ENCODE peak calls at places on chromosomes 6 and 20, in nine cellular contexts. B is epithelial cell of proximal tubule; V is Peyer's patch; O is CD4-positive, alpha-beta T cell; Z is cardiac muscle cell; D is Calu3; U is WTC11; M is OCI-LY7; G is IMR-90. E is an unnamed sample.

GRCh38 chr6:56551409-56552120 is 91.1 kb downstream of the DST start:
- DNase-seq in B (no peak), V (no peak), O (no peak), Z (no peak), D (no peak), U (no peak), M (no peak), G (no peak), E (no peak)

GRCh38 chr6:102660288-102660687 is 1266.8 kb downstream of the GRIK2 start:
- DNase-seq in B (no peak), V (no peak), O (no peak), Z (no peak), D (no peak), U (no peak), M (no peak), G (no peak), E (peak)

GRCh38 chr20:24892522-24892921 is 56.5 kb upstream of the CST7 start:
- DNase-seq in B (no peak), V (no peak), O (no peak), Z (no peak), D (no peak), U (no peak), M (no peak), G (no peak), E (no peak)

GRCh38 chr20:9534025-9534424 is 19.6 kb downstream of the LAMP5 start:
- DNase-seq in B (no peak), V (no peak), O (no peak), Z (no peak), D (no peak), U (no peak), M (no peak), G (no peak), E (no peak)

GRCh38 chr6:117917176-117917575 is 10.1 kb downstream of the SLC35F1 start:
- DNase-seq in B (no peak), V (no peak), O (no peak), Z (no peak), D (no peak), U (no peak), M (no peak), G (no peak), E (no peak)

GRCh38 chr6:35258858-35259193 is 709 bp upstream of the ZNF76 start:
- DNase-seq in B (peak), V (no peak), O (peak), Z (peak), D (peak), U (no peak), M (no peak), G (peak), E (peak)

GRCh38 chr6:104575536-104575935 is 284.2 kb downstream of the HACE1 start:
- DNase-seq in B (no peak), V (no peak), O (no peak), Z (no peak), D (no peak), U (no peak), M (no peak), G (no peak), E (no peak)

GRCh38 chr6:5167501-5167900 is 82.4 kb downstream of the PPP1R3G start:
- DNase-seq in B (no peak), V (no peak), O (no peak), Z (no peak), D (no peak), U (no peak), M (no peak), G (peak), E (no peak)

GRCh38 chr6:47413752-47414516 is 63.7 kb upstream of the CD2AP start:
- DNase-seq in B (no peak), V (no peak), O (peak), Z (peak), D (no peak), U (no peak), M (peak), G (peak), E (no peak)

GRCh38 chr6:107690864-107691661 is 133.1 kb downstream of the SCML4 start:
- DNase-seq in B (no peak), V (no peak), O (no peak), Z (peak), D (no peak), U (no peak), M (no peak), G (peak), E (no peak)

GRCh38 chr6:162728177-162728571 is 400 bp downstream of the PACRG start:
- DNase-seq in B (no peak), V (no peak), O (no peak), Z (no peak), D (no peak), U (no peak), M (no peak), G (no peak), E (no peak)

GRCh38 chr6:150229775-150230561 is 87.1 kb downstream of the PPP1R14C start:
- DNase-seq in B (peak), V (no peak), O (no peak), Z (no peak), D (no peak), U (no peak), M (no peak), G (peak), E (no peak)

GRCh38 chr6:74731921-74732320 is 473.9 kb downstream of the COL12A1 start:
- DNase-seq in B (no peak), V (no peak), O (no peak), Z (peak), D (no peak), U (no peak), M (no peak), G (peak), E (no peak)

GRCh38 chr20:32792316-32792715 is 27.4 kb upstream of the MAPRE1 start:
- DNase-seq in B (no peak), V (no peak), O (peak), Z (peak), D (peak), U (no peak), M (no peak), G (peak), E (no peak)

GRCh38 chr6:31587791-31588777 is 2.0 kb downstream of the LST1 start:
- DNase-seq in B (no peak), V (no peak), O (no peak), Z (no peak), D (no peak), U (no peak), M (no peak), G (no peak), E (no peak)

GRCh38 chr6:89745728-89746127 is 73.9 kb downstream of the MDN1 start:
- DNase-seq in B (no peak), V (no peak), O (no peak), Z (no peak), D (no peak), U (no peak), M (no peak), G (peak), E (no peak)

GRCh38 chr6:169838291-169839028 is 87.0 kb downstream of the ERMARD start:
- DNase-seq in B (no peak), V (peak), O (no peak), Z (no peak), D (no peak), U (no peak), M (no peak), G (no peak), E (no peak)

GRCh38 chr6:32177182-32177787 is 920 bp upstream of the RNF5 start:
- DNase-seq in B (no peak), V (no peak), O (peak), Z (no peak), D (peak), U (peak), M (no peak), G (no peak), E (no peak)

GRCh38 chr20:14295238-14295637 is 42.2 kb downstream of the FLRT3 start:
- DNase-seq in B (no peak), V (no peak), O (no peak), Z (no peak), D (peak), U (no peak), M (no peak), G (no peak), E (no peak)

GRCh38 chr20:10674684-10675455 is 1.1 kb upstream of the JAG1 start:
- DNase-seq in B (no peak), V (peak), O (no peak), Z (peak), D (peak), U (peak), M (peak), G (peak), E (peak)

GRCh38 chr20:22582960-22583772 is 1.2 kb downstream of the FOXA2 start:
- DNase-seq in B (no peak), V (peak), O (no peak), Z (no peak), D (peak), U (peak), M (no peak), G (no peak), E (peak)

GRCh38 chr6:133286765-133287164 is 45.6 kb downstream of the EYA4 start:
- DNase-seq in B (no peak), V (no peak), O (no peak), Z (peak), D (peak), U (no peak), M (peak), G (peak), E (no peak)

GRCh38 chr6:33425668-33426577 is 6.1 kb downstream of the SYNGAP1 start:
- DNase-seq in B (no peak), V (peak), O (peak), Z (peak), D (peak), U (peak), M (peak), G (peak), E (peak)

GRCh38 chr6:36682328-36683144 is 4.0 kb downstream of the CDKN1A start:
- DNase-seq in B (no peak), V (peak), O (peak), Z (no peak), D (peak), U (no peak), M (peak), G (no peak), E (peak)

GRCh38 chr6:118933855-118934460 is 1.0 kb downstream of the MCM9 start:
- DNase-seq in B (no peak), V (no peak), O (no peak), Z (no peak), D (no peak), U (no peak), M (no peak), G (no peak), E (no peak)

GRCh38 chr6:75824160-75824559 is 75.1 kb downstream of the MYO6 start:
- DNase-seq in B (no peak), V (no peak), O (no peak), Z (no peak), D (no peak), U (no peak), M (no peak), G (no peak), E (no peak)

GRCh38 chr6:118704911-118705310 is 53.5 kb upstream of the CEP85L start:
- DNase-seq in B (no peak), V (no peak), O (no peak), Z (peak), D (no peak), U (no peak), M (no peak), G (no peak), E (no peak)

GRCh38 chr20:45052698-45053440 is 48.1 kb downstream of the KCNS1 start:
- DNase-seq in B (no peak), V (no peak), O (no peak), Z (peak), D (no peak), U (no peak), M (peak), G (peak), E (no peak)

GRCh38 chr6:48505621-48506020 is 394.6 kb upstream of the PTCHD4 start:
- DNase-seq in B (peak), V (no peak), O (no peak), Z (no peak), D (no peak), U (no peak), M (no peak), G (no peak), E (no peak)

GRCh38 chr6:141753180-141753579 is 379.5 kb upstream of the GJE1 start:
- DNase-seq in B (no peak), V (no peak), O (no peak), Z (no peak), D (no peak), U (no peak), M (no peak), G (no peak), E (no peak)

GRCh38 chr6:170266061-170266825 is 24.6 kb downstream of the DLL1 start:
- DNase-seq in B (no peak), V (no peak), O (no peak), Z (peak), D (no peak), U (no peak), M (no peak), G (no peak), E (peak)

GRCh38 chr6:53464942-53465460 is 79.9 kb downstream of the GCLC start:
- DNase-seq in B (no peak), V (no peak), O (no peak), Z (peak), D (no peak), U (no peak), M (no peak), G (peak), E (peak)

GRCh38 chr6:146928503-146928902 is 275.7 kb upstream of the STXBP5 start:
- DNase-seq in B (no peak), V (no peak), O (no peak), Z (no peak), D (no peak), U (no peak), M (no peak), G (no peak), E (no peak)

GRCh38 chr6:139311826-139312225 is 20.0 kb upstream of the TXLNB start:
- DNase-seq in B (no peak), V (no peak), O (no peak), Z (no peak), D (no peak), U (no peak), M (no peak), G (peak), E (no peak)

DNA sequence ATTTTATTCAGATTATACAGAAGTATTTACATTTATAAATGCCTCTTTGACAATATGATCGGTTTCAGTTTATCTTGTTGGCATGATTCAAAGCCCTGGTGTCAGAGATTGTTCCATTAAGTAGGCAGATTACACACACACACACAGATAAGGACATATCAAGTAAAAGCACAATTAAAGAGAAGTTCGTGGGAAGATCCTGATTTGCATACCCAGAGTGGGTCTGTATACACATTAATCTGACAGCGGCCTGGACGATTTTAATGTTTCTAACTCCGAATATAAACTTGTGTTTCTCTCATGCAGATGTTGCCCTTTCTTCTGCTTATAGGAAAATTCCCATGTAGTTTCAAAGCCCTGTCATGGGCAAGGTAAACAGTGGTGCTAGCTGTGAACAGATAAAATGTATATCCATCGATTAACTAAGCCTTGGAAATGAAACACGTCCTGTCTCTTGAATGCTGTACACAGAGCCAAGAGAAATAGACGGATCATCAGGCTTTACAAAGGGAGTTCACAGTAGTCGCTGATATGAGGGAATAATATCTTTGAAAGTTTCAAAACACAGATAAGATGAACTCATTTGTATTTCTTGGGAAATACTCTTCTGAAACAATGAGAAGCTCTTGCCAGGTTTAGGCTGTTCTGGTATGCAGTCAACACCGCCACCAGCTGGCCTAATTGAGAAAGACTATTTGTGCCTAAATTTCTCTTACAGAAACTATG is 108.2 kb upstream of the GMDS start:
- DNase-seq in B (peak), V (no peak), O (peak), Z (peak), D (peak), U (peak), M (peak), G (peak), E (no peak)
- TF ChIP-seq CTCF in B (peak), V (peak), O (peak), Z (peak), D (peak), U (no peak), M (peak), G (peak), E (peak)

GRCh38 chr6:131787955-131788712 is 19.7 kb upstream of the ENPP1 start:
- DNase-seq in B (no peak), V (no peak), O (no peak), Z (no peak), D (no peak), U (no peak), M (no peak), G (peak), E (no peak)
- TF ChIP-seq CTCF in B (peak), V (no peak), O (no peak), Z (no peak), D (no peak), U (no peak), M (no peak), G (peak), E (no peak)

DNA sequence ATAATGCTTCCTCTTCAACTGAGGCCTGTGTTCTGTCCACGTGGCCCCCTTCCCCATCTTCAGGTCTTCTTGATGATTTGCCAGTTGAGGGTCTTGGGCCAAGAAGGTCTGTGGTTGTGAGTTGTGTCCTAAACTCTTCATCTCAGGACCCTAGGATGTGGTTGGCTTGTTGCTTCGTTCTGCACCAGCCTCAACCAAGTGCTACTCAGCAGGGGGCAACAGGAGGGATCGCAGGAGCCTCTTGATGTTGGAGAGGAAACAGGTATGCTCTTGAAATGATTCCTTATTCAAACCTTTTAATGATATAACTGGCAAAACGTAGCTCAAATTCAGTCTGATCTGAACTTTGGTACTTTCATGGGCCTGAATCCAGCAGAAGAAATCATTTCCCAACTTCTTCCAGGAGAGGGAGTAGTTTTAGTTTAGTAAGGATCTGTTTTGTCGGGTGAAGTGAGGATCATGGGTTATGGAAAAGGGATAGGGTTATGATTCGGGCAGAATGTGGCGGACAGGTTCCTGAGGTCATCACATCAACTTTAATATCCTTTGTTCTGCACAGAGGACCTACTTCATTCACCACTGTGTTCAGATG is 30.8 kb downstream of the SIRPB1 start:
- DNase-seq in B (no peak), V (no peak), O (no peak), Z (no peak), D (no peak), U (no peak), M (no peak), G (no peak), E (no peak)
- TF ChIP-seq CTCF in B (no peak), V (no peak), O (no peak), Z (no peak), D (no peak), U (no peak), M (peak), G (no peak), E (no peak)

GRCh38 chr20:37636212-37636975 is 57.4 kb upstream of the CTNNBL1 start:
- DNase-seq in B (no peak), V (no peak), O (no peak), Z (no peak), D (no peak), U (no peak), M (no peak), G (no peak), E (no peak)
- TF ChIP-seq CTCF in B (no peak), V (no peak), O (no peak), Z (no peak), D (no peak), U (no peak), M (no peak), G (no peak), E (no peak)

GRCh38 chr6:124879110-124879991 is 82.9 kb upstream of the RNF217 start:
- DNase-seq in B (no peak), V (no peak), O (no peak), Z (no peak), D (no peak), U (no peak), M (no peak), G (no peak), E (no peak)

GRCh38 chr6:124881898-124882579 is 80.2 kb upstream of the RNF217 start:
- DNase-seq in B (no peak), V (no peak), O (no peak), Z (peak), D (no peak), U (no peak), M (no peak), G (peak), E (no peak)

GRCh38 chr6:124885171-124885570 is 77.1 kb upstream of the RNF217 start:
- DNase-seq in B (no peak), V (no peak), O (no peak), Z (no peak), D (no peak), U (no peak), M (no peak), G (peak), E (no peak)

GRCh38 chr6:124879992-124880355 is 82.3 kb upstream of the RNF217 start:
- DNase-seq in B (no peak), V (no peak), O (no peak), Z (no peak), D (no peak), U (no peak), M (no peak), G (no peak), E (no peak)

GRCh38 chr6:124882580-124883393 is 79.5 kb upstream of the RNF217 start:
- DNase-seq in B (peak), V (no peak), O (no peak), Z (peak), D (no peak), U (no peak), M (no peak), G (peak), E (no peak)
- TF ChIP-seq CTCF in B (no peak), V (no peak), O (no peak), Z (no peak), D (no peak), U (no peak), M (no peak), G (no peak), E (no peak)

DNA sequence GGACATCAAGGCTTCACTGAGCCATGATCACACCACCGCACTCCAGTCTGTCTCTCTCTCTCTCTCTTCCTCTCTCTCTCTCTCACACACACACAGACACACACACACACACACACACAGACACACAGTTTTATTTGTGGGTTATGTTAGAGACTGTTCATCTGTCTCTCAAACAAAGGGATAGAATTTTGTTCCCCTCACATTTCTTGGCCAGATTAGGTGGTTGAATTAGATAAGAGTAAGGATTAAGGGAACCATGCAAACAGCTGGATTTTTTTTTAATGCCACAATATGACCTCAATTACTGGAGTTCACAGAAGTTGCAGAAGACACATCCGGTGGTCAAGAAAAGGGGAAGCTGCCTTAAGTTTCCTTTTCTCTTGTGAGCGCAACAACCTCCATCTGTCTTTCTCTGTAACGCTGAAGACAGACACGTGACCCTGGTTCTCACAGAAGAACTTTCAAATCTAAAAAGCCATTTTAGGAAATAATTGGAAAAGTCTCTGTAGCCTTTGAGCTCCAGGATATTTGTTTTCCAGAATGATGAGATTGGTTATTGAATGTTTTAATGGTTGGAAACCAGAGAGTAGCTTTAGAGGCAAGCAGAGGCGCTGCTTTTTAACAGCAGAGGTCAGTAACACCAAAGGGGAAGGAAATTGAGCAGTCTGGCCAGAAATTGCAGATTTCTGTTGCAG is 33.0 kb upstream of the LGSN start:
- DNase-seq in B (no peak), V (no peak), O (no peak), Z (peak), D (peak), U (no peak), M (peak), G (peak), E (no peak)
- TF ChIP-seq CTCF in B (peak), V (peak), O (no peak), Z (peak), D (peak), U (peak), M (peak), G (peak), E (peak)